ENCODE peak calls at places on chromosomes 13 and 19, in nine cellular contexts. N is tibial artery, Z is stomach, A is IMR-90, X is colonic mucosa, G is DND-41, B is left lung, D is testis, F is mucosa of descending colon. U is an unnamed sample.

GRCh38 chr13:41075034-41075433 is 13.7 kb downstream of the WBP4 start:
- DNase-seq in N (no peak), Z (no peak), A (peak; percentile 49), X (no peak), G (no peak), B (no peak), D (no peak), F (peak; percentile 49), U (no peak)

GRCh38 chr13:113096052-113096744 is 9.4 kb upstream of the F7 start:
- DNase-seq in N (no peak), Z (no peak), A (no peak), X (no peak), G (no peak), B (no peak), D (no peak), F (no peak), U (no peak)

GRCh38 chr13:26563713-26564112 is 6.2 kb downstream of the WASF3 start:
- DNase-seq in N (no peak), Z (no peak), A (no peak), X (no peak), G (no peak), B (no peak), D (no peak), F (no peak), U (no peak)

GRCh38 chr19:15871570-15871969 is 26.3 kb downstream of the CYP4F2 start:
- DNase-seq in N (no peak), Z (no peak), A (no peak), X (no peak), G (no peak), B (no peak), D (no peak), F (peak; percentile 52), U (peak; percentile 16)

GRCh38 chr13:74197686-74198085 is 63.5 kb upstream of the KLF12 start:
- DNase-seq in N (no peak), Z (no peak), A (no peak), X (no peak), G (no peak), B (no peak), D (no peak), F (no peak), U (no peak)

GRCh38 chr13:38391341-38391740 is 41.7 kb downstream of the UFM1 start:
- DNase-seq in N (no peak), Z (no peak), A (no peak), X (no peak), G (no peak), B (no peak), D (no peak), F (no peak), U (no peak)

GRCh38 chr19:53707278-53707677 is 75.5 kb downstream of the DPRX start:
- DNase-seq in N (no peak), Z (no peak), A (no peak), X (no peak), G (no peak), B (no peak), D (no peak), F (no peak), U (no peak)

GRCh38 chr13:76879211-76879875 is 6.9 kb downstream of the KCTD12 start:
- DNase-seq in N (peak; percentile 84), Z (peak; percentile 38), A (peak; percentile 70), X (peak; percentile 46), G (peak; percentile 63), B (peak; percentile 81), D (peak; percentile 40), F (peak; percentile 47), U (peak; percentile 28)

GRCh38 chr19:39631178-39631577 is 24.5 kb upstream of the LGALS16 start:
- DNase-seq in N (no peak), Z (no peak), A (no peak), X (no peak), G (no peak), B (no peak), D (no peak), F (no peak), U (no peak)

GRCh38 chr19:56066152-56067023 is 54.7 kb downstream of the ZNF787 start:
- DNase-seq in N (peak; percentile 33), Z (peak; percentile 74), A (peak; percentile 19), X (peak; percentile 69), G (peak; percentile 65), B (peak; percentile 64), D (peak; percentile 79), F (peak; percentile 69), U (peak; percentile 74)
- TF ChIP-seq CTCF in N (peak; percentile 86), Z (peak; percentile 56), A (peak; percentile 72), X (peak; percentile 87), G (peak; percentile 95), B (peak; percentile 93), D (peak; percentile 80), F (peak; percentile 84), U (peak; percentile 88)

GRCh38 chr13:24225062-24225461 is 64.5 kb downstream of the SPATA13 start:
- DNase-seq in N (no peak), Z (no peak), A (no peak), X (no peak), G (no peak), B (no peak), D (no peak), F (no peak), U (no peak)
- H3K4me1 ChIP-seq in N (no peaks in the 10 kb centered on the region), Z (peaks cover 12% of the 10 kb centered on the region), A (no peaks in the 10 kb centered on the region), X (no peaks in the 10 kb centered on the region), G (no peaks in the 10 kb centered on the region), B (peaks cover 17% of the 10 kb centered on the region), D (no peaks in the 10 kb centered on the region), F (peaks cover 5% of the 10 kb centered on the region), U (peaks cover 78% of the 10 kb centered on the region)

DNA sequence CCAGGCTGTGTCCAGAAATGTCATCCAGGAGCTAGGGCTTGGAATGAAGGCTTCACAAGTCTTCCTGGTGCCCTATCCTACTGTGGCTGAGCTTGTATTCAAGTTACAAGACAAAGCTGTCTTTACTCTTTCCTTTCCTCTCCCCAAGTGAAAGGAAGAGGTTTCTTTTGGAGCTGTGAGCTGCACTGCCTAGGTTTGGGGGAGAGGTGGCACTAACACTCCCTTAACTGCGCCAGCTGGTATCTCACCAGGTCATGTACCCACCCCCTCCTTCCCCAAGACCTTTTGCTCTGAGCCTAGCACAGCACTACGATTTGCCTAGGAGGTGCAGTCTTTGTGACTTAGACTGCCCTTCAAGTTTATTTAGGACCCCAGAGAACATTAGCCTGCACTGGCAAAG is 2053.6 kb upstream of the PRR20A start:
- DNase-seq in N (no peak), Z (no peak), A (no peak), X (no peak), G (no peak), B (no peak), D (no peak), F (no peak), U (no peak)
- TF ChIP-seq CTCF in N (no peak), Z (no peak), A (no peak), X (no peak), G (no peak), B (no peak), D (no peak), F (no peak), U (no peak)

GRCh38 chr13:43584711-43585110 is 202.1 kb downstream of the ENOX1 start:
- DNase-seq in N (no peak), Z (no peak), A (no peak), X (no peak), G (no peak), B (no peak), D (no peak), F (no peak), U (no peak)
- H3K4me1 ChIP-seq in N (no peaks in the 10 kb centered on the region), Z (no peaks in the 10 kb centered on the region), A (no peaks in the 10 kb centered on the region), X (no peaks in the 10 kb centered on the region), G (no peaks in the 10 kb centered on the region), B (no peaks in the 10 kb centered on the region), D (no peaks in the 10 kb centered on the region), F (no peaks in the 10 kb centered on the region), U (no peaks in the 10 kb centered on the region)